ENCODE peak calls at places on chromosomes 6 and 20, in seven cellular contexts. One of them, this sample, is unnamed.

GRCh38 chr6:144485531-144485930 is 200.4 kb downstream of the UTRN start:
- DNase-seq in astrocyte of the spinal cord: no peak
- DNase-seq in lower leg skin: no peak
- DNase-seq in AG10803: no peak
- DNase-seq in transverse colon: no peak
- DNase-seq in right atrium auricular region: no peak
- DNase-seq in breast epithelium: no peak
- DNase-seq in this sample: no peak

GRCh38 chr6:44058617-44059358 is 68.5 kb downstream of the MRPL14 start:
- DNase-seq in right atrium auricular region: peak; percentile 96
- DNase-seq in lower leg skin: peak; percentile 95
- DNase-seq in AG10803: peak; percentile 99
- DNase-seq in astrocyte of the spinal cord: peak; percentile 99
- DNase-seq in breast epithelium: peak; percentile 95
- DNase-seq in transverse colon: peak; percentile 64
- DNase-seq in this sample: peak; percentile 100

GRCh38 chr6:134374486-134374885 is 56.6 kb upstream of the SGK1 start:
- DNase-seq in right atrium auricular region: no peak
- DNase-seq in AG10803: peak; percentile 8
- DNase-seq in transverse colon: no peak
- DNase-seq in astrocyte of the spinal cord: peak; percentile 77
- DNase-seq in breast epithelium: no peak
- DNase-seq in lower leg skin: no peak
- DNase-seq in this sample: peak; percentile 69

GRCh38 chr20:2932497-2932896 is 59.2 kb downstream of the PTPRA start:
- DNase-seq in breast epithelium: no peak
- DNase-seq in astrocyte of the spinal cord: no peak
- DNase-seq in right atrium auricular region: no peak
- DNase-seq in lower leg skin: no peak
- DNase-seq in transverse colon: no peak
- DNase-seq in AG10803: no peak
- DNase-seq in this sample: no peak

GRCh38 chr6:41675176-41675767 is 37.0 kb downstream of the MDFI start:
- DNase-seq in lower leg skin: no peak
- DNase-seq in transverse colon: no peak
- DNase-seq in astrocyte of the spinal cord: no peak
- DNase-seq in breast epithelium: no peak
- DNase-seq in right atrium auricular region: no peak
- DNase-seq in AG10803: no peak
- DNase-seq in this sample: no peak

GRCh38 chr20:46814366-46815232 is 80.0 kb upstream of the EYA2 start:
- DNase-seq in lower leg skin: peak; percentile 61
- DNase-seq in AG10803: peak; percentile 62
- DNase-seq in breast epithelium: no peak
- DNase-seq in right atrium auricular region: no peak
- DNase-seq in transverse colon: no peak
- DNase-seq in astrocyte of the spinal cord: peak; percentile 86
- DNase-seq in this sample: peak; percentile 65

GRCh38 chr6:38187688-38188590 is 368.4 kb downstream of the ZFAND3 start:
- DNase-seq in transverse colon: no peak
- DNase-seq in lower leg skin: peak; percentile 70
- DNase-seq in breast epithelium: no peak
- DNase-seq in right atrium auricular region: no peak
- DNase-seq in AG10803: no peak
- DNase-seq in astrocyte of the spinal cord: no peak
- DNase-seq in this sample: no peak

GRCh38 chr6:125009578-125009977 is 47.3 kb downstream of the RNF217 start:
- DNase-seq in right atrium auricular region: no peak
- DNase-seq in lower leg skin: no peak
- DNase-seq in transverse colon: no peak
- DNase-seq in breast epithelium: no peak
- DNase-seq in astrocyte of the spinal cord: no peak
- DNase-seq in AG10803: peak; percentile 45
- DNase-seq in this sample: no peak

GRCh38 chr20:51326241-51326819 is 216.2 kb downstream of the NFATC2 start:
- DNase-seq in right atrium auricular region: no peak
- DNase-seq in AG10803: peak; percentile 45
- DNase-seq in breast epithelium: no peak
- DNase-seq in astrocyte of the spinal cord: no peak
- DNase-seq in transverse colon: peak; percentile 44
- DNase-seq in lower leg skin: no peak
- DNase-seq in this sample: peak; percentile 77

GRCh38 chr6:73030257-73030656 is 195.0 kb downstream of the KHDC1L start:
- DNase-seq in AG10803: no peak
- DNase-seq in lower leg skin: no peak
- DNase-seq in right atrium auricular region: no peak
- DNase-seq in breast epithelium: no peak
- DNase-seq in astrocyte of the spinal cord: no peak
- DNase-seq in transverse colon: no peak
- DNase-seq in this sample: no peak

GRCh38 chr20:45863543-45864470 is 6.4 kb downstream of the ZSWIM3 start:
- DNase-seq in transverse colon: no peak
- DNase-seq in astrocyte of the spinal cord: no peak
- DNase-seq in AG10803: no peak
- DNase-seq in lower leg skin: no peak
- DNase-seq in right atrium auricular region: no peak
- DNase-seq in breast epithelium: no peak
- DNase-seq in this sample: no peak

GRCh38 chr20:10067305-10067704 is 32.5 kb downstream of the ANKEF1 start:
- DNase-seq in breast epithelium: no peak
- DNase-seq in astrocyte of the spinal cord: no peak
- DNase-seq in right atrium auricular region: no peak
- DNase-seq in transverse colon: no peak
- DNase-seq in lower leg skin: no peak
- DNase-seq in AG10803: peak; percentile 71
- DNase-seq in this sample: no peak

GRCh38 chr20:1426231-1426849 is 33.5 kb upstream of the FKBP1A start:
- DNase-seq in breast epithelium: no peak
- DNase-seq in transverse colon: no peak
- DNase-seq in AG10803: no peak
- DNase-seq in right atrium auricular region: no peak
- DNase-seq in astrocyte of the spinal cord: no peak
- DNase-seq in lower leg skin: no peak
- DNase-seq in this sample: no peak

DNA sequence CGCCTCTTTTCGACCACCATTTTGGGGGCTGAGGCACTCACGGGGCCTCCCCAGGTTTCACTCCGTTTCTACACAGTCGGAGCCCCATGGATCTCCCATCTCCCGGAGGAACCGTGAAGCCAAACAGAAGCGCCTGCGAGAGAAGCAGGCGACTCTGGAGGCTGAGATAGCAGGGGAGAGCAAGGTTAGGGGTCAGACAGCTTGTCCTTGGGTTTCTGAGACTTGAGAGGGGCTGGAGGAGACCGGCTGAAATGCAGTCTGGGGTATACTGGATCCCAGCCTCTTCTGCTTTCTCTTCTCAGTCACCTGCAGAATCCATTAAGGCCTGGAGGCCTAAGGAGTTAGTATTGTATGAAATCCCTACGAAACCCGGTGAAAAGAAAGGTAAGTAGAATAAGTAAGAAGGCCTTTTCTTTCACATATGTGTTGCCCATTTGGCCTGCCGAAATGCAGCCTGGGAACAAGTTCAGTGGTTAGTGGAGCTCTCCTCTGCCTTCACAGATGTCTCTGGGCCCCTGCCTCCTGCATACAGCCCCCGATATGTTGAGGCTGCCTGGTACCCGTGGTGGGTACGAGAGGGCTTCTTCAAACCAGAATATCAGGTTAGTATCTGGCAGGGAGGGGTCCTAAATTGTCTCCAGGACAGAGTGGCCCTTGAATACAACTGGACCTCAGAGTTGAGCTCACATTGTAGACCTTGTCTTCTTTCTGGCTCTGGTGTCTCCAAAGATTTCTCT is 984 bp downstream of the VARS2 start:
- DNase-seq in AG10803: no peak
- DNase-seq in astrocyte of the spinal cord: no peak
- DNase-seq in lower leg skin: no peak
- DNase-seq in right atrium auricular region: no peak
- DNase-seq in breast epithelium: no peak
- DNase-seq in transverse colon: no peak
- DNase-seq in this sample: peak; percentile 20
- H3K4me3 ChIP-seq in AG10803: peak overlapping the region; percentile 67
- H3K4me3 ChIP-seq in astrocyte of the spinal cord: peak overlapping the region; percentile 47
- H3K4me3 ChIP-seq in lower leg skin: peak overlapping the region; percentile 18
- H3K4me3 ChIP-seq in right atrium auricular region: peak overlapping the region; percentile 59
- H3K4me3 ChIP-seq in breast epithelium: peak overlapping the region; percentile 77
- H3K4me3 ChIP-seq in transverse colon: peak overlapping the region; percentile 59
- H3K4me3 ChIP-seq in this sample: peak overlapping the region; percentile 64

GRCh38 chr6:48087448-48087847 is 23.5 kb downstream of the PTCHD4 start:
- DNase-seq in lower leg skin: no peak
- DNase-seq in transverse colon: no peak
- DNase-seq in breast epithelium: no peak
- DNase-seq in AG10803: no peak
- DNase-seq in right atrium auricular region: no peak
- DNase-seq in astrocyte of the spinal cord: peak; percentile 50
- DNase-seq in this sample: no peak
- TF ChIP-seq CTCF in lower leg skin: no peak
- TF ChIP-seq CTCF in transverse colon: no peak
- TF ChIP-seq CTCF in breast epithelium: no peak
- TF ChIP-seq CTCF in AG10803: no peak
- TF ChIP-seq CTCF in right atrium auricular region: no peak
- TF ChIP-seq CTCF in astrocyte of the spinal cord: peak; percentile 31
- TF ChIP-seq CTCF in this sample: no peak

GRCh38 chr6:136644597-136644952 is 94.4 kb upstream of the MAP7 start:
- DNase-seq in AG10803: no peak
- DNase-seq in astrocyte of the spinal cord: no peak
- DNase-seq in right atrium auricular region: no peak
- DNase-seq in transverse colon: no peak
- DNase-seq in breast epithelium: no peak
- DNase-seq in lower leg skin: no peak
- DNase-seq in this sample: no peak

GRCh38 chr6:136643850-136644596 is 93.8 kb upstream of the MAP7 start:
- DNase-seq in right atrium auricular region: peak; percentile 87
- DNase-seq in transverse colon: peak; percentile 93
- DNase-seq in AG10803: peak; percentile 83
- DNase-seq in astrocyte of the spinal cord: peak; percentile 87
- DNase-seq in lower leg skin: peak; percentile 96
- DNase-seq in breast epithelium: peak; percentile 93
- DNase-seq in this sample: peak; percentile 74

GRCh38 chr6:136646377-136646776 is 96.2 kb upstream of the MAP7 start:
- DNase-seq in astrocyte of the spinal cord: no peak
- DNase-seq in lower leg skin: no peak
- DNase-seq in right atrium auricular region: no peak
- DNase-seq in AG10803: peak; percentile 59
- DNase-seq in transverse colon: no peak
- DNase-seq in breast epithelium: no peak
- DNase-seq in this sample: no peak

GRCh38 chr6:136651982-136652381 is 101.8 kb upstream of the MAP7 start:
- DNase-seq in lower leg skin: no peak
- DNase-seq in astrocyte of the spinal cord: no peak
- DNase-seq in AG10803: no peak
- DNase-seq in transverse colon: no peak
- DNase-seq in right atrium auricular region: no peak
- DNase-seq in breast epithelium: no peak
- DNase-seq in this sample: no peak

DNA sequence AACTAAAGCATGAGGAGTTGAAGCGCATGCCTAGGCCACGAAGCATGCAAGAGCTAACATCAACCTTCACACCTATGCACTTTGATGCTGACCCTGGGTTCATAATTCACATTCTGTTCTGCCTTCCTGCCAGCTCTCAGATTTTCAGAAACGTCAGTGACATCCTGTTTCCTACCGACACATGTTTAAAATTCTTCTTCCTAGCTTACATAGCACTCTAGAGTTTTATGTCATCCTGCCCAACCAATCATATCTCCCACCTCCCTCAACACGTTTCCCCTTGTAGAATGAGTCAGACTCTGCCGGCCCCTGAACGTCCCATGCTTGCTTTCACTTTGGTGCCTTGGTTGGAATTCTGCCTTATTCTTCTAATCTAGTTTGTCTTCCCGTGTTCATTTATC is 97.1 kb upstream of the MAP7 start:
- DNase-seq in breast epithelium: no peak
- DNase-seq in transverse colon: no peak
- DNase-seq in astrocyte of the spinal cord: peak; percentile 88
- DNase-seq in AG10803: peak; percentile 86
- DNase-seq in lower leg skin: no peak
- DNase-seq in right atrium auricular region: no peak
- DNase-seq in this sample: peak; percentile 72
- H3K4me3 ChIP-seq in breast epithelium: no peak overlapping the region
- H3K4me3 ChIP-seq in transverse colon: no peak overlapping the region
- H3K4me3 ChIP-seq in astrocyte of the spinal cord: no peak overlapping the region
- H3K4me3 ChIP-seq in AG10803: no peak overlapping the region
- H3K4me3 ChIP-seq in lower leg skin: no peak overlapping the region
- H3K4me3 ChIP-seq in right atrium auricular region: no peak overlapping the region
- H3K4me3 ChIP-seq in this sample: no peak overlapping the region

GRCh38 chr20:61121661-61122060 is 130.4 kb upstream of the CDH4 start:
- DNase-seq in AG10803: no peak
- DNase-seq in lower leg skin: no peak
- DNase-seq in breast epithelium: no peak
- DNase-seq in transverse colon: no peak
- DNase-seq in right atrium auricular region: no peak
- DNase-seq in astrocyte of the spinal cord: no peak
- DNase-seq in this sample: no peak

GRCh38 chr20:61123286-61123685 is 128.8 kb upstream of the CDH4 start:
- DNase-seq in astrocyte of the spinal cord: no peak
- DNase-seq in transverse colon: no peak
- DNase-seq in right atrium auricular region: no peak
- DNase-seq in lower leg skin: no peak
- DNase-seq in breast epithelium: no peak
- DNase-seq in AG10803: no peak
- DNase-seq in this sample: no peak

GRCh38 chr20:61118429-61119224 is 133.4 kb upstream of the CDH4 start:
- DNase-seq in astrocyte of the spinal cord: peak; percentile 47
- DNase-seq in breast epithelium: no peak
- DNase-seq in transverse colon: no peak
- DNase-seq in right atrium auricular region: no peak
- DNase-seq in lower leg skin: peak; percentile 62
- DNase-seq in AG10803: peak; percentile 51
- DNase-seq in this sample: no peak

GRCh38 chr20:61119263-61119662 is 132.8 kb upstream of the CDH4 start:
- DNase-seq in AG10803: peak; percentile 27
- DNase-seq in astrocyte of the spinal cord: no peak
- DNase-seq in lower leg skin: peak; percentile 49
- DNase-seq in right atrium auricular region: no peak
- DNase-seq in breast epithelium: no peak
- DNase-seq in transverse colon: no peak
- DNase-seq in this sample: no peak

DNA sequence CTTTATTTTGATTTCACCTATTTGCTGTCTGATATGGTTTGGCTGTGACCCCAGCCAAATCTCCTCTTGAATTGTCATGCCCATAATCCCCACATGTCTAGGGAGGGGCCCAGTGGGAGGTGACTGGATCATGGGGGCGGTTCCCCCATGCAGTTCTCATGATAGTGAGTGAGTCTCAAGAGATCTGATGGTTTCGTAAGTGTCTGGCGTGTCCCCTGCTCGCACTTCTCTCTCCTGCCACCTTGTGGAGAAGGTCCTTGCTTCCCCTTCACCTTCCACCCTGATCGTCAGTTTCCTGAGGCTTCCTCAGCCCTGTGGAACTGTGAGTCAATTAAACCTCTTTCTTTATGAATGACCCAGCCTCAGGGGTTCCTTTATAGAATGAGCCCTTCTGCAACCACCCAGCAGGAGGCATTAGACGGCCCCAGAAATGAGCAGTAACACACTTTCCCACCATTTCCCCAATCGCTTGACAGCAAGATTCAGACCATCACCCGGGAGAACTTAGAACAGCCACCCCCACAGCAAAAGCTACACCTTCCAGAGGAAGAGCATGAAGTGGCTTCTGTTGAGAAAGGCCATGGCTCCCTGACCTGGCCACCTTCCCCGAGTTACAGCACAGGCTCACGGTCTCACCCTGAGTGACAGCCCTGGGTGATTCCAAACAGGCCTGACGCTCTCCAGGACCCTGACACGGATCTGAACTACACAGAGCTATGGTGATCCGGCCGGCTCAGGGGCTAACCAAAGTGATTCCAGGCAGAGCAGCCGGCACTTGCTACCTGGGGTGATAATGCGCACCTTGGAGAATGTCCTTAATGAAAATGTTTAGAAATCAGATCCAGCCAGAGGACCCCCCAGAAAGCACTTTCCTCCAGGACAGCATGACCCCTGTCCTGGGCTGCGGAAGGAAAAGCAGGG is 131.2 kb upstream of the CDH4 start:
- DNase-seq in AG10803: peak; percentile 67
- DNase-seq in lower leg skin: peak; percentile 76
- DNase-seq in right atrium auricular region: no peak
- DNase-seq in breast epithelium: peak; percentile 32
- DNase-seq in astrocyte of the spinal cord: peak; percentile 51
- DNase-seq in transverse colon: no peak
- DNase-seq in this sample: peak; percentile 57
- TF ChIP-seq CTCF in AG10803: peak; percentile 62
- TF ChIP-seq CTCF in lower leg skin: no peak
- TF ChIP-seq CTCF in right atrium auricular region: no peak
- TF ChIP-seq CTCF in breast epithelium: peak; percentile 27
- TF ChIP-seq CTCF in astrocyte of the spinal cord: peak; percentile 62
- TF ChIP-seq CTCF in transverse colon: peak; percentile 38
- TF ChIP-seq CTCF in this sample: peak; percentile 48